ENCODE peak calls at places on chromosomes 13 and 19, in four cellular contexts. A, C, U and I are unnamed samples.

GRCh38 chr13:112641456-112641855 is 48.4 kb upstream of the ATP11A start:
- DNase-seq in A (no peak), C (no peak), U (no peak), I (no peak)

GRCh38 chr19:33953592-33953991 is 156.9 kb downstream of the KCTD15 start:
- DNase-seq in C (no peak), U (no peak), A (no peak), I (no peak)

GRCh38 chr13:41099986-41100385 is 32.6 kb downstream of the KBTBD6 start:
- DNase-seq in C (no peak), U (no peak), A (no peak), I (no peak)

GRCh38 chr13:26616126-26616525 is 58.6 kb downstream of the WASF3 start:
- DNase-seq in A (no peak), C (peak), U (no peak), I (no peak)

GRCh38 chr13:109840201-109840892 is 54.0 kb upstream of the IRS2 start:
- DNase-seq in C (peak), U (peak), A (peak), I (no peak)

GRCh38 chr19:55287361-55288079 is 3.7 kb downstream of the BRSK1 start:
- DNase-seq in U (no peak), A (no peak), C (no peak), I (no peak)

GRCh38 chr13:90868321-90868920 is 479.1 kb upstream of the MIR17HG start:
- DNase-seq in A (peak), C (no peak), U (peak), I (no peak)

GRCh38 chr19:46825731-46826055 is 25.0 kb downstream of the AP2S1 start:
- DNase-seq in A (no peak), U (no peak), C (no peak), I (no peak)

GRCh38 chr13:106230450-106230849 is 305.0 kb downstream of the EFNB2 start:
- DNase-seq in U (no peak), C (peak), A (peak), I (no peak)

GRCh38 chr19:3902317-3902973 is 22.0 kb downstream of the ATCAY start:
- DNase-seq in U (no peak), A (no peak), C (no peak), I (no peak)

GRCh38 chr19:53037101-53038097 is 7.1 kb upstream of the ERVV-2 start:
- DNase-seq in U (no peak), A (peak), C (peak), I (no peak)

GRCh38 chr19:31500921-31501320 is 151.7 kb upstream of the TSHZ3 start:
- DNase-seq in C (no peak), U (no peak), A (no peak), I (no peak)

GRCh38 chr19:13262450-13262849 is 112.2 kb downstream of the IER2 start:
- DNase-seq in A (peak), U (no peak), C (peak), I (no peak)

GRCh38 chr19:57773488-57773887 is 4.0 kb downstream of the ZNF586 start:
- DNase-seq in C (no peak), U (no peak), A (no peak), I (no peak)

GRCh38 chr19:572891-573825 is 762 bp downstream of the BSG start:
- DNase-seq in U (no peak), C (peak), A (peak), I (no peak)

GRCh38 chr19:49744946-49745381 is 18.1 kb downstream of the TSKS start:
- DNase-seq in C (no peak), A (no peak), U (no peak), I (no peak)

GRCh38 chr13:83503424-83503823 is 378.9 kb downstream of the SLITRK1 start:
- DNase-seq in A (no peak), U (no peak), C (no peak), I (no peak)

GRCh38 chr13:79742923-79743322 is 262.0 kb downstream of the NDFIP2 start:
- DNase-seq in U (no peak), A (no peak), C (no peak), I (no peak)

GRCh38 chr19:20318616-20319015 is 151.6 kb downstream of the ZNF486 start:
- DNase-seq in U (no peak), C (no peak), A (no peak), I (no peak)

GRCh38 chr19:8221161-8221560 is 12.0 kb downstream of the CERS4 start:
- DNase-seq in C (no peak), A (no peak), U (no peak), I (no peak)

GRCh38 chr19:10800488-10800887 is 35.5 kb downstream of the TMED1 start:
- DNase-seq in C (peak), A (no peak), U (no peak), I (no peak)

GRCh38 chr13:25378528-25378927 is 6.8 kb downstream of the ATP8A2 start:
- DNase-seq in U (no peak), C (no peak), A (no peak), I (no peak)